ENCODE peak calls at places on chromosomes 12 and 14, in seven cellular contexts. R is PC-3, H is PC-9, A is fibroblast of lung, O is GM23248, I is astrocyte, D is neural progenitor cell. M is an unnamed sample.

GRCh38 chr12:110316861-110317260 is 35.8 kb downstream of the ATP2A2 start:
- DNase-seq in R (peak; percentile 17), D (no peak), O (peak; percentile 92), I (peak; percentile 86), H (no peak), A (peak; percentile 89), M (no peak)

GRCh38 chr12:28844718-28845117 is 304.4 kb upstream of the FAR2 start:
- DNase-seq in D (no peak), A (no peak), H (no peak), O (no peak), R (no peak), I (no peak), M (no peak)

GRCh38 chr12:70724444-70724843 is 87.2 kb upstream of the PTPRB start:
- DNase-seq in D (peak; percentile 19), A (peak; percentile 10), O (peak; percentile 19), R (peak; percentile 38), H (no peak), I (no peak), M (peak; percentile 19)

GRCh38 chr14:103472939-103473338 is 49.7 kb downstream of the CKB start:
- DNase-seq in A (peak; percentile 21), D (no peak), I (peak; percentile 12), H (no peak), R (no peak), O (no peak), M (no peak)

GRCh38 chr14:23123419-23123818 is 4.4 kb upstream of the CEBPE start:
- DNase-seq in H (no peak), A (no peak), D (no peak), O (no peak), I (no peak), R (peak; percentile 24), M (no peak)

GRCh38 chr14:100911665-100912316 is 8.3 kb upstream of the RTL1 start:
- DNase-seq in I (no peak), D (peak; percentile 30), O (no peak), H (no peak), R (peak; percentile 71), A (no peak), M (no peak)

GRCh38 chr12:69553626-69554248 is 31.5 kb upstream of the CCT2 start:
- DNase-seq in I (peak; percentile 70), H (peak; percentile 15), A (peak; percentile 77), O (peak; percentile 74), D (no peak), R (peak; percentile 69), M (no peak)

GRCh38 chr12:89800435-89800834 is 91.8 kb upstream of the ATP2B1 start:
- DNase-seq in A (no peak), H (no peak), D (no peak), I (no peak), O (no peak), R (no peak), M (no peak)

GRCh38 chr12:51377099-51377984 is 13.9 kb downstream of the GALNT6 start:
- DNase-seq in O (no peak), D (no peak), I (no peak), A (no peak), R (no peak), H (no peak), M (no peak)

GRCh38 chr12:115440438-115440837 is 756.5 kb upstream of the TBX3 start:
- DNase-seq in H (no peak), R (peak; percentile 80), O (peak; percentile 73), I (peak; percentile 39), A (peak; percentile 66), D (no peak), M (no peak)

GRCh38 chr12:2641209-2641608 is 153.6 kb upstream of the FKBP4 start:
- DNase-seq in H (no peak), I (peak; percentile 2), A (peak; percentile 14), O (peak; percentile 62), D (peak; percentile 56), R (peak; percentile 10), M (no peak)

GRCh38 chr12:124752437-124753229 is 111.0 kb downstream of the SCARB1 start:
- DNase-seq in R (peak; percentile 61), A (peak; percentile 66), O (peak; percentile 86), I (no peak), D (no peak), H (no peak), M (no peak)

GRCh38 chr12:25957898-25958253 is 606 bp upstream of the RASSF8 start:
- DNase-seq in R (peak; percentile 88), H (no peak), D (no peak), A (peak; percentile 85), I (peak; percentile 77), O (peak; percentile 94), M (no peak)

GRCh38 chr12:79689477-79690155 is 1.1 kb downstream of the PAWR start:
- DNase-seq in D (peak; percentile 71), R (peak; percentile 61), A (peak; percentile 54), I (no peak), O (peak; percentile 73), H (peak; percentile 31), M (peak; percentile 66)

GRCh38 chr14:104688505-104688754 is 988 bp upstream of the INF2 start:
- DNase-seq in R (no peak), D (no peak), O (no peak), A (no peak), H (no peak), I (no peak), M (no peak)
- H3K4me2 ChIP-seq in R (peak overlapping the region; percentile 91), D (no peak overlapping the region), O (peak overlapping the region; percentile 65), A (peak overlapping the region; percentile 68), H (peak overlapping the region; percentile 82), I (peak overlapping the region; percentile 85), M (peak overlapping the region; percentile 81)

DNA sequence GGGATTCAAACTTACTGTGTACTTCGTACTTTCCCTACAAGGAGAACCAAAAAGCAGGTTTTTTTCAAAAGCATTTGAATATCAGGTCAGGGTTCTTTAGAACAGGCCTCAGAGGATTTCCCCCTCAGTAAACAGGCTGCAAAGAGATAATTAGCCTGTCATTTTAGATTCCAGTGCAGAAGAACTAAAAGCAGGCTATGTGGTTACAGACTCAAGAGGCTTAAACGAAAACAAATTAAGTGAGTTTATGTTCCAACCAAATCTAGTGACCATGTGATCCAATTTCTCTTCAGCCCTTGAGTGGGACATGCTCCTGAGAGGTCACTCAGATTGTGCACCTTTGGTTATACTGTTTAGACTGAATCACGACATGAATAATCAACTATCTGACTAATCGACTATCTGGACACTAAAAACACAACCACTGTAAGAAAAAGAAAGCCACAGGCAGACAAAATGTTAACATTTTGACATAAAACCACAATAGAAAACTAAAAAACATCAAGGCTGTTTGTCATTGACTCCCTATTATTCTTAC is 4.5 kb downstream of the TMED8 start:
- DNase-seq in H (no peak), D (peak; percentile 69), A (peak; percentile 86), I (peak; percentile 82), R (peak; percentile 57), O (peak; percentile 46), M (peak; percentile 84)
- H4K20me1 ChIP-seq in H (no peaks in the 10 kb centered on the region), D (no peaks in the 10 kb centered on the region), A (no peaks in the 10 kb centered on the region), I (peaks cover 16% of the 10 kb centered on the region), R (no peaks in the 10 kb centered on the region), O (no peaks in the 10 kb centered on the region), M (no peaks in the 10 kb centered on the region)

GRCh38 chr14:55807536-55807935 is 227.5 kb downstream of the KTN1 start:
- DNase-seq in R (no peak), I (no peak), H (no peak), A (peak; percentile 6), D (no peak), O (no peak), M (no peak)
- H2AFZ ChIP-seq in R (peak overlapping the region; percentile 4), I (peak overlapping the region; percentile 31), H (no peak overlapping the region), A (no peak overlapping the region), D (no peak overlapping the region), O (peak overlapping the region; percentile 11), M (no peak overlapping the region)

GRCh38 chr12:22399464-22399863 is 65.0 kb upstream of the ST8SIA1 start:
- DNase-seq in O (no peak), R (no peak), D (no peak), I (no peak), A (no peak), H (no peak), M (no peak)

GRCh38 chr12:22395666-22396065 is 61.2 kb upstream of the ST8SIA1 start:
- DNase-seq in H (no peak), D (no peak), I (no peak), O (no peak), A (no peak), R (no peak), M (no peak)

GRCh38 chr12:22396735-22397134 is 62.2 kb upstream of the ST8SIA1 start:
- DNase-seq in O (no peak), H (no peak), R (no peak), D (no peak), A (no peak), I (no peak), M (no peak)

GRCh38 chr12:22396253-22396652 is 61.7 kb upstream of the ST8SIA1 start:
- DNase-seq in A (no peak), D (no peak), I (no peak), R (no peak), O (no peak), H (no peak), M (no peak)
- H3K4me2 ChIP-seq in A (no peak overlapping the region), D (no peak overlapping the region), I (no peak overlapping the region), R (no peak overlapping the region), O (no peak overlapping the region), H (no peak overlapping the region), M (no peak overlapping the region)